ENCODE peak calls at places on chromosomes 13 and 19, in five cellular contexts. G, M, Y, F and X are unnamed samples.
A peak's percentile ranks its signal among the peaks of the same experiment; 100 is the strongest.

GRCh38 chr19:19211499-19212432 is at the start of gene NCAN:
- DNase-seq in G (no peak), M (peak; percentile 31), Y (peak; percentile 65), F (no peak), X (no peak)

GRCh38 chr13:49098771-49099512 is 121.2 kb upstream of the MLNR start:
- DNase-seq in G (no peak), M (no peak), Y (no peak), F (no peak), X (no peak)

GRCh38 chr13:32537580-32538233 is 888 bp downstream of the N4BP2L2 start:
- DNase-seq in G (peak; percentile 65), M (peak; percentile 9), Y (peak; percentile 37), F (peak; percentile 38), X (no peak)

GRCh38 chr13:49503951-49504350 is 8.2 kb downstream of the PHF11 start:
- DNase-seq in G (no peak), M (no peak), Y (no peak), F (no peak), X (no peak)

GRCh38 chr13:76020421-76020955 is 384.4 kb downstream of the LMO7 start:
- DNase-seq in G (no peak), M (no peak), Y (no peak), F (no peak), X (no peak)

GRCh38 chr19:47493378-47494210 is 9.6 kb upstream of the KPTN start:
- DNase-seq in G (no peak), M (no peak), Y (no peak), F (no peak), X (no peak)

GRCh38 chr13:102312841-102313240 is 89.0 kb downstream of the FGF14 start:
- DNase-seq in G (no peak), M (no peak), Y (no peak), F (no peak), X (no peak)

GRCh38 chr13:75372517-75372916 is 109.5 kb downstream of the TBC1D4 start:
- DNase-seq in G (no peak), M (peak; percentile 25), Y (no peak), F (no peak), X (no peak)

GRCh38 chr19:13004273-13004672 is 9.0 kb downstream of the NFIX start:
- DNase-seq in G (no peak), M (no peak), Y (no peak), F (peak; percentile 66), X (no peak)

GRCh38 chr19:6753178-6754031 is 13.8 kb downstream of the SH2D3A start:
- DNase-seq in G (peak; percentile 91), M (peak; percentile 71), Y (peak; percentile 93), F (peak; percentile 95), X (no peak)

GRCh38 chr13:61466280-61466679 is 50.6 kb upstream of the PCDH20 start:
- DNase-seq in G (no peak), M (peak; percentile 27), Y (no peak), F (no peak), X (no peak)

GRCh38 chr19:34428549-34429285 is 536 bp downstream of the UBA2 start:
- DNase-seq in G (peak; percentile 59), M (peak; percentile 8), Y (no peak), F (peak; percentile 45), X (no peak)

GRCh38 chr19:19388568-19389555 is 16.6 kb upstream of the GATAD2A start:
- DNase-seq in G (no peak), M (no peak), Y (no peak), F (no peak), X (peak; percentile 4)

GRCh38 chr19:33301011-33301899 is 1.1 kb downstream of the CEBPA start:
- DNase-seq in G (no peak), M (peak; percentile 18), Y (peak; percentile 50), F (peak; percentile 27), X (peak; percentile 85)

DNA sequence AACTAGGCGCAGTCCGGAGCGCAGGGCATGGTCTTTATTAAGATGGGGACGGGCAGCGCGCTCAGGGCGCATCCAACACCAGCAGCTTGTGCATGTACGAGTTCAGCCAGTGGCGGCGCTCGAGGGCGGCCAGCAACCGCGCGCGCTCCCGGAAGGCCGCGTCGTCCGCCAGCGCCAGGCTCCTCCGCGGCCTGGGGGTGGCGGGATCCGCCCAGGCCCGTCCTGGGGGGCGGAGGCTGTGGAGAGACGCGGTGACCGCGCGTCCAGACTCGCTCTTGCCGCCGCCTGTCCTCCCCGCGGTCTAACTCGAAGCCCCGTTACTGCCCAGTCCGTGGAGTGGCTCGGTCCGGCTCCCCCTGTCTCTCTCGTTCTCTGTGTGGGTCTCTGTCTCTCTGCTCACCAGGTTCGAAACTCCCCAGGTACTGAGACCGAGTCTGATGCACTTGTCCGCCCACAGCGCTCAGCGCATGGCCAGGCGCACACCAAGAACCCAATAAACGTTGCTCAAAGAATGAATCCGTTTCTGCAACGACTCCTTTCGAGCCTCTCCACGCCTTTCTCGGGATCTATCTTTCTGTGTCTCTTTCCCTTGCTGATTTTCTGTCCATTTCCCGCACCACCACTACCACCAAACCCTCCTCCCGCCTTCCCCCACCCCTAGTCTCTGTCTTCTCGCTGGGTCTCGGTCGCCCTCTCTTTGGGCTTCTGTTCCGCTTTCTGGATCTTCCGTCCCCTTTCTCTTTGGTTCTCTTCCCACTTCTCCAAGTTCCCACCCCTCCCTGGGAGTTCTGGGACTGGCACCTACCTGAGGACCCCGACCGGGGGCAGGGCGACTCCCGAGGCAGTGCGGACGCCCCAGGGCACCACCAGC is 599 bp downstream of the PTH2 start:
- DNase-seq in G (no peak), M (peak; percentile 75), Y (peak; percentile 84), F (no peak), X (no peak)
- TF ChIP-seq CTCF in G (peak; percentile 40), M (peak; percentile 76), Y (peak; percentile 60), F (peak; percentile 12), X (peak; percentile 73)

DNA sequence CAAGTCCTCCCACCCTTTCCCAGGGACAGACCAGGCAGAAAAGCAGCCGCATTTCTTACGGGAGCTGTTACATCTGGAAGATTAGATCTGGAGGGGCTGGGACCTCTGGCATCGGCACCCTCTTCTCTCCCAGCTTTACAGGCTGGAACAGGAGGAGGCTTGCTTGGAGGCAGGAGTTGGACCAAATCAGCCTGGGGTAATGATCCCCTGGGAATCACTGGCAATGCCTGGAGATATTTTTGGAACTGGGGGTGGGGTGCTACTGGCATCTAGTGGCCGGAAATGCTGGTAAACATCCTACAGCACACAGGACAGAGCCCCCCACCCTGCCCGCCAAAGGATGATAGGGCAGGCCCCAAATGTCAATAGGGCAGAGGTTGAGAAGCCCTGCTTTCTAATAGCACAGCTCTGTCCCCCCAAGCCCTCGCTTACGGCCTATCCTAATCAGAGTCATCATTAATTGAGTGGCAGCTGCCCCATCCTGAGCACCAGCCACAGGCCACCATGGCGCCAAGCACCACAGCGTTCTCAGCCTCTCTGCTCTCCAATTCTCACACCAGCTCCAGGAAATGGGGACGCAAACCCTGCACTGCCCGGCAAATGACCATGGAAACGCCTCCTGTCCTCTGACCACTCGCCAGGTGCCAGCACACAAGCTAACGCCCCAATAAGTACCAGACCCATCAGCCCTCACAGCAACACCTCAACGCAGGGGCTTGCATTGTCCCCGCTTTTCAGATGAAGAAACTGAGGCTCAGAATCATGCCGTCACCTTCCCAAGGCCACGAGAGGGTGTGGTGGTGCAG is 20.6 kb downstream of the LRRC4B start:
- DNase-seq in G (no peak), M (no peak), Y (no peak), F (no peak), X (no peak)
- TF ChIP-seq CTCF in G (no peak), M (no peak), Y (no peak), F (no peak), X (peak; percentile 20)

GRCh38 chr13:107373551-107373950 is 805.6 kb upstream of the ARGLU1 start:
- DNase-seq in G (no peak), M (no peak), Y (no peak), F (no peak), X (no peak)
- TF ChIP-seq CTCF in G (peak; percentile 45), M (peak; percentile 33), Y (peak; percentile 56), F (no peak), X (peak; percentile 77)

GRCh38 chr13:113084943-113085540 is 20.5 kb upstream of the F7 start:
- DNase-seq in G (peak; percentile 43), M (no peak), Y (no peak), F (no peak), X (peak; percentile 94)

GRCh38 chr13:113084094-113084942 is 21.3 kb upstream of the F7 start:
- DNase-seq in G (peak; percentile 21), M (no peak), Y (no peak), F (no peak), X (peak; percentile 69)

GRCh38 chr13:113087923-113088690 is 17.5 kb upstream of the F7 start:
- DNase-seq in G (peak; percentile 35), M (no peak), Y (no peak), F (no peak), X (peak; percentile 69)

GRCh38 chr13:113086991-113087922 is 18.3 kb upstream of the F7 start:
- DNase-seq in G (peak; percentile 41), M (no peak), Y (no peak), F (no peak), X (peak; percentile 72)

GRCh38 chr13:113086031-113086750 is 19.4 kb upstream of the F7 start:
- DNase-seq in G (peak; percentile 39), M (no peak), Y (no peak), F (no peak), X (peak; percentile 76)
- TF ChIP-seq CTCF in G (no peak), M (no peak), Y (no peak), F (no peak), X (peak; percentile 30)

GRCh38 chr19:1650627-1651009 is 1.8 kb downstream of the TCF3 start:
- DNase-seq in G (no peak), M (no peak), Y (no peak), F (no peak), X (no peak)
- TF ChIP-seq CTCF in G (no peak), M (no peak), Y (no peak), F (no peak), X (peak; percentile 47)

GRCh38 chr13:73754241-73754640 is 380.0 kb downstream of the KLF12 start:
- DNase-seq in G (no peak), M (no peak), Y (no peak), F (no peak), X (no peak)
- TF ChIP-seq CTCF in G (no peak), M (no peak), Y (no peak), F (no peak), X (no peak)

GRCh38 chr13:59915252-59915651 is 248.5 kb downstream of the DIAPH3 start:
- DNase-seq in G (no peak), M (no peak), Y (no peak), F (no peak), X (no peak)

DNA sequence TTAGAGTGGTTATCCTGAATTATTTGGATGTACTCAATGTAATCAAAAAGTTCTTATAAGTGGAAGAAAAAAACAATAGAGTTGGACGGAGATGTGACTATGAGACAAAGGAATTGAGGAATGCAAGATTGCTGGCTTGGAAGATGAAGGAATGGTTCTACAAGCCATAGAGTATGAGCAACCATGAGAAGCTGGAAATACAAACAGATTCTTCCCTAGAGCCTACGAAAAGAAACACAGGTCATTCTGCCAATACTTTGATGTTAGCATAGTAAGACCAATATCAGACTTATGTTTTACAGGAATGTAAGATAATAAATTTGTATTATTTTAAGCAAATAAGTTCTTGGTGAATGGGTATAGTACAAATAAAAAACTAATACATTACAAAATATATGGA is 249.2 kb downstream of the DIAPH3 start:
- DNase-seq in G (no peak), M (no peak), Y (no peak), F (no peak), X (no peak)
- TF ChIP-seq CTCF in G (no peak), M (no peak), Y (no peak), F (no peak), X (no peak)